ENCODE peak calls at places on chromosomes 5 and 9, in eight cellular contexts. One of them, this sample, is unnamed.
A peak's percentile ranks its signal among the peaks of the same experiment; 100 is the strongest.

GRCh38 chr5:17379188-17379951 is 118.7 kb upstream of the TAF11L2 start:
- DNase-seq in GM23338: no peak
- DNase-seq in Karpas-422: no peak
- DNase-seq in ascending aorta: no peak
- DNase-seq in mesendoderm: no peak
- DNase-seq in fibroblast of lung: peak; percentile 37
- DNase-seq in body of pancreas: no peak
- DNase-seq in aorta: no peak
- DNase-seq in this sample: no peak

GRCh38 chr9:16924311-16924915 is 53.9 kb upstream of the BNC2 start:
- DNase-seq in GM23338: no peak
- DNase-seq in Karpas-422: no peak
- DNase-seq in ascending aorta: no peak
- DNase-seq in mesendoderm: no peak
- DNase-seq in fibroblast of lung: no peak
- DNase-seq in body of pancreas: no peak
- DNase-seq in aorta: no peak
- DNase-seq in this sample: no peak

GRCh38 chr5:760363-761205 is 23.9 kb downstream of the ZDHHC11B start:
- DNase-seq in GM23338: no peak
- DNase-seq in Karpas-422: no peak
- DNase-seq in ascending aorta: peak; percentile 64
- DNase-seq in mesendoderm: no peak
- DNase-seq in fibroblast of lung: no peak
- DNase-seq in body of pancreas: no peak
- DNase-seq in aorta: peak; percentile 45
- DNase-seq in this sample: no peak

GRCh38 chr5:109865636-109866035 is 175.9 kb downstream of the MAN2A1 start:
- DNase-seq in GM23338: no peak
- DNase-seq in Karpas-422: no peak
- DNase-seq in ascending aorta: no peak
- DNase-seq in mesendoderm: no peak
- DNase-seq in fibroblast of lung: peak; percentile 96
- DNase-seq in body of pancreas: peak; percentile 64
- DNase-seq in aorta: no peak
- DNase-seq in this sample: no peak

GRCh38 chr5:78550891-78551290 is 97.7 kb downstream of the LHFPL2 start:
- DNase-seq in GM23338: no peak
- DNase-seq in Karpas-422: no peak
- DNase-seq in ascending aorta: no peak
- DNase-seq in mesendoderm: no peak
- DNase-seq in fibroblast of lung: no peak
- DNase-seq in body of pancreas: no peak
- DNase-seq in aorta: no peak
- DNase-seq in this sample: no peak

GRCh38 chr9:110975969-110976368 is 62.3 kb downstream of the LPAR1 start:
- DNase-seq in GM23338: no peak
- DNase-seq in Karpas-422: no peak
- DNase-seq in ascending aorta: no peak
- DNase-seq in mesendoderm: no peak
- DNase-seq in fibroblast of lung: peak; percentile 68
- DNase-seq in body of pancreas: peak; percentile 7
- DNase-seq in aorta: no peak
- DNase-seq in this sample: no peak

GRCh38 chr5:51860532-51861018 is 477.3 kb downstream of the ISL1 start:
- DNase-seq in GM23338: no peak
- DNase-seq in Karpas-422: no peak
- DNase-seq in ascending aorta: no peak
- DNase-seq in mesendoderm: no peak
- DNase-seq in fibroblast of lung: no peak
- DNase-seq in body of pancreas: no peak
- DNase-seq in aorta: no peak
- DNase-seq in this sample: no peak

GRCh38 chr9:136732446-136733178 is 10.1 kb downstream of the LCN10 start:
- DNase-seq in GM23338: no peak
- DNase-seq in Karpas-422: no peak
- DNase-seq in ascending aorta: no peak
- DNase-seq in mesendoderm: no peak
- DNase-seq in fibroblast of lung: no peak
- DNase-seq in body of pancreas: no peak
- DNase-seq in aorta: no peak
- DNase-seq in this sample: no peak

GRCh38 chr5:126268697-126269315 is 154.4 kb upstream of the GRAMD2B start:
- DNase-seq in GM23338: no peak
- DNase-seq in Karpas-422: no peak
- DNase-seq in ascending aorta: no peak
- DNase-seq in mesendoderm: no peak
- DNase-seq in fibroblast of lung: no peak
- DNase-seq in body of pancreas: no peak
- DNase-seq in aorta: no peak
- DNase-seq in this sample: no peak

GRCh38 chr5:81904166-81904565 is 67.7 kb upstream of the ATG10 start:
- DNase-seq in GM23338: no peak
- DNase-seq in Karpas-422: no peak
- DNase-seq in ascending aorta: no peak
- DNase-seq in mesendoderm: no peak
- DNase-seq in fibroblast of lung: no peak
- DNase-seq in body of pancreas: no peak
- DNase-seq in aorta: no peak
- DNase-seq in this sample: no peak

GRCh38 chr9:117153021-117153420 is 261.8 kb downstream of the ASTN2 start:
- DNase-seq in GM23338: no peak
- DNase-seq in Karpas-422: no peak
- DNase-seq in ascending aorta: no peak
- DNase-seq in mesendoderm: no peak
- DNase-seq in fibroblast of lung: no peak
- DNase-seq in body of pancreas: no peak
- DNase-seq in aorta: no peak
- DNase-seq in this sample: no peak

GRCh38 chr5:9302228-9302627 is 243.6 kb downstream of the SEMA5A start:
- DNase-seq in GM23338: no peak
- DNase-seq in Karpas-422: no peak
- DNase-seq in ascending aorta: no peak
- DNase-seq in mesendoderm: no peak
- DNase-seq in fibroblast of lung: peak; percentile 28
- DNase-seq in body of pancreas: no peak
- DNase-seq in aorta: no peak
- DNase-seq in this sample: no peak

GRCh38 chr9:121226186-121226585 is 24.5 kb upstream of the RAB14 start:
- DNase-seq in GM23338: no peak
- DNase-seq in Karpas-422: no peak
- DNase-seq in ascending aorta: peak; percentile 34
- DNase-seq in mesendoderm: no peak
- DNase-seq in fibroblast of lung: no peak
- DNase-seq in body of pancreas: no peak
- DNase-seq in aorta: no peak
- DNase-seq in this sample: no peak

GRCh38 chr9:135073081-135073740 is 14.3 kb upstream of the OLFM1 start:
- DNase-seq in GM23338: no peak
- DNase-seq in Karpas-422: no peak
- DNase-seq in ascending aorta: peak; percentile 52
- DNase-seq in mesendoderm: no peak
- DNase-seq in fibroblast of lung: no peak
- DNase-seq in body of pancreas: no peak
- DNase-seq in aorta: no peak
- DNase-seq in this sample: no peak

GRCh38 chr9:109039539-109039938 is 26.2 kb upstream of the CTNNAL1 start:
- DNase-seq in GM23338: no peak
- DNase-seq in Karpas-422: no peak
- DNase-seq in ascending aorta: no peak
- DNase-seq in mesendoderm: no peak
- DNase-seq in fibroblast of lung: no peak
- DNase-seq in body of pancreas: no peak
- DNase-seq in aorta: no peak
- DNase-seq in this sample: no peak

GRCh38 chr5:157464518-157465171 is 4.6 kb downstream of the NIPAL4 start:
- DNase-seq in GM23338: peak; percentile 41
- DNase-seq in Karpas-422: no peak
- DNase-seq in ascending aorta: peak; percentile 87
- DNase-seq in mesendoderm: peak; percentile 91
- DNase-seq in fibroblast of lung: peak; percentile 89
- DNase-seq in body of pancreas: peak; percentile 50
- DNase-seq in aorta: peak; percentile 59
- DNase-seq in this sample: no peak

GRCh38 chr5:33649801-33650482 is 209.2 kb downstream of the TARS1 start:
- DNase-seq in GM23338: no peak
- DNase-seq in Karpas-422: no peak
- DNase-seq in ascending aorta: no peak
- DNase-seq in mesendoderm: no peak
- DNase-seq in fibroblast of lung: peak; percentile 33
- DNase-seq in body of pancreas: no peak
- DNase-seq in aorta: no peak
- DNase-seq in this sample: no peak

GRCh38 chr9:121736964-121737462 is 85.6 kb downstream of the DAB2IP start:
- DNase-seq in GM23338: peak; percentile 88
- DNase-seq in Karpas-422: no peak
- DNase-seq in ascending aorta: no peak
- DNase-seq in mesendoderm: peak; percentile 83
- DNase-seq in fibroblast of lung: no peak
- DNase-seq in body of pancreas: peak; percentile 66
- DNase-seq in aorta: peak; percentile 65
- DNase-seq in this sample: no peak

GRCh38 chr9:86369810-86370209 is 15.6 kb upstream of the TUT7 start:
- DNase-seq in GM23338: no peak
- DNase-seq in Karpas-422: no peak
- DNase-seq in ascending aorta: no peak
- DNase-seq in mesendoderm: no peak
- DNase-seq in fibroblast of lung: peak; percentile 36
- DNase-seq in body of pancreas: no peak
- DNase-seq in aorta: no peak
- DNase-seq in this sample: no peak

GRCh38 chr5:148970876-148971275 is 92.0 kb downstream of the SH3TC2 start:
- DNase-seq in GM23338: no peak
- DNase-seq in Karpas-422: no peak
- DNase-seq in ascending aorta: no peak
- DNase-seq in mesendoderm: no peak
- DNase-seq in fibroblast of lung: no peak
- DNase-seq in body of pancreas: no peak
- DNase-seq in aorta: no peak
- DNase-seq in this sample: no peak

GRCh38 chr5:141680178-141680577 is 1.9 kb downstream of the ARAP3 start:
- DNase-seq in GM23338: no peak
- DNase-seq in Karpas-422: no peak
- DNase-seq in ascending aorta: no peak
- DNase-seq in mesendoderm: no peak
- DNase-seq in fibroblast of lung: no peak
- DNase-seq in body of pancreas: no peak
- DNase-seq in aorta: no peak
- DNase-seq in this sample: no peak

GRCh38 chr5:141681695-141682641 is at the start of gene ARAP3:
- DNase-seq in GM23338: peak; percentile 85
- DNase-seq in Karpas-422: no peak
- DNase-seq in ascending aorta: peak; percentile 93
- DNase-seq in mesendoderm: peak; percentile 89
- DNase-seq in fibroblast of lung: peak; percentile 81
- DNase-seq in body of pancreas: peak; percentile 77
- DNase-seq in aorta: peak; percentile 91
- DNase-seq in this sample: no peak

GRCh38 chr5:141681295-141681694 is 735 bp downstream of the ARAP3 start:
- DNase-seq in GM23338: no peak
- DNase-seq in Karpas-422: no peak
- DNase-seq in ascending aorta: no peak
- DNase-seq in mesendoderm: no peak
- DNase-seq in fibroblast of lung: no peak
- DNase-seq in body of pancreas: no peak
- DNase-seq in aorta: no peak
- DNase-seq in this sample: no peak

GRCh38 chr5:141683596-141684161 is 1.6 kb upstream of the ARAP3 start:
- DNase-seq in GM23338: no peak
- DNase-seq in Karpas-422: no peak
- DNase-seq in ascending aorta: no peak
- DNase-seq in mesendoderm: peak; percentile 61
- DNase-seq in fibroblast of lung: no peak
- DNase-seq in body of pancreas: no peak
- DNase-seq in aorta: no peak
- DNase-seq in this sample: no peak

GRCh38 chr5:141680751-141681201 is 1.3 kb downstream of the ARAP3 start:
- DNase-seq in GM23338: peak; percentile 96
- DNase-seq in Karpas-422: no peak
- DNase-seq in ascending aorta: no peak
- DNase-seq in mesendoderm: peak; percentile 98
- DNase-seq in fibroblast of lung: no peak
- DNase-seq in body of pancreas: no peak
- DNase-seq in aorta: no peak
- DNase-seq in this sample: peak; percentile 93
- H3K4me3 ChIP-seq in GM23338: peak overlapping the region; percentile 82
- H3K4me3 ChIP-seq in Karpas-422: no peak overlapping the region
- H3K4me3 ChIP-seq in ascending aorta: peak overlapping the region; percentile 81
- H3K4me3 ChIP-seq in mesendoderm: no peak overlapping the region
- H3K4me3 ChIP-seq in fibroblast of lung: peak overlapping the region; percentile 64
- H3K4me3 ChIP-seq in body of pancreas: no peak overlapping the region
- H3K4me3 ChIP-seq in aorta: no peak overlapping the region
- H3K4me3 ChIP-seq in this sample: no peak overlapping the region

GRCh38 chr9:94472766-94473165 is 82.1 kb upstream of the PCAT7 start:
- DNase-seq in GM23338: no peak
- DNase-seq in Karpas-422: no peak
- DNase-seq in ascending aorta: no peak
- DNase-seq in mesendoderm: no peak
- DNase-seq in fibroblast of lung: no peak
- DNase-seq in body of pancreas: no peak
- DNase-seq in aorta: no peak
- DNase-seq in this sample: no peak
- H3K4me1 ChIP-seq in GM23338: no peaks in the 10 kb centered on the region
- H3K4me1 ChIP-seq in Karpas-422: no peaks in the 10 kb centered on the region
- H3K4me1 ChIP-seq in ascending aorta: peaks cover 4% of the 10 kb centered on the region
- H3K4me1 ChIP-seq in mesendoderm: no peaks in the 10 kb centered on the region
- H3K4me1 ChIP-seq in fibroblast of lung: no peaks in the 10 kb centered on the region
- H3K4me1 ChIP-seq in body of pancreas: no peaks in the 10 kb centered on the region
- H3K4me1 ChIP-seq in aorta: no peaks in the 10 kb centered on the region
- H3K4me1 ChIP-seq in this sample: no peaks in the 10 kb centered on the region

GRCh38 chr9:91222457-91222856 is 139.3 kb downstream of the AUH start:
- DNase-seq in GM23338: no peak
- DNase-seq in Karpas-422: no peak
- DNase-seq in ascending aorta: no peak
- DNase-seq in mesendoderm: no peak
- DNase-seq in fibroblast of lung: no peak
- DNase-seq in body of pancreas: no peak
- DNase-seq in aorta: no peak
- DNase-seq in this sample: no peak
- H3K36me3 ChIP-seq in GM23338: no peaks in the 10 kb centered on the region
- H3K36me3 ChIP-seq in Karpas-422: no peaks in the 10 kb centered on the region
- H3K36me3 ChIP-seq in ascending aorta: peaks cover 7% of the 10 kb centered on the region
- H3K36me3 ChIP-seq in mesendoderm: no peaks in the 10 kb centered on the region
- H3K36me3 ChIP-seq in fibroblast of lung: no peaks in the 10 kb centered on the region
- H3K36me3 ChIP-seq in body of pancreas: no peaks in the 10 kb centered on the region
- H3K36me3 ChIP-seq in aorta: peaks cover 6% of the 10 kb centered on the region
- H3K36me3 ChIP-seq in this sample: peaks cover 3% of the 10 kb centered on the region

DNA sequence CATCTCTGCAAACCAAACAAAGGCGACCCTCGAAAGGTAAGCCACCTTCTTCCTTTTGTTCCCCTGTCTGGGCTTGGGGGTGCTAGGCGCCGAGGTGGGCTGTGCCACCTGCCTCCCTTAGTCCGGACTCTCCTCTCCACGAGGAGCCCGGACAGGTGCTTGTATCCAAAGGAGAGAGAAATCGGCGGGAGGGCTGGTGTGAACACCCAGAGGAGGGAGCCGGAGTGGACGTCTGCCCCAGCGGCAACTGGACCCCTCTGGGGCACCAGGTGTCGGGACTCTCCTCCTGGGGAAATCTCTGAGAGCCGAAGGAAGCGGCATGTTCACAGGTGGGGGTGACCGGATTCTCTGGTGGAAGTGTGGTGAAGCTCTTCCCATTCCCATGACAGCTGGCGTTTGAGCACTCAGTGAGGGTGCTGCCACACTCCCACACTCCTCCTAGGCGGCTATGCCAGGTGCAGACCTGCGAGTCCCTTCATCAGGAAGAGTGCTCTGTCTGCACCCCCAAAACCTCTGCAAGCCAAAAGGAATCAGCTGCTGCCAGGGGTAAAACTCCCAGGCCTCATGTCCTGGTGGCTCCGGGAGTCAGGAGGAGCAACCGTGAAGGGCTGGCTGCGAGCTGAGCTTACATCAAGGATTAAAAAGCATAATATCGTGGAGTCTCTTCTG is 912 bp downstream of the KCNIP1 start:
- DNase-seq in GM23338: peak; percentile 18
- DNase-seq in Karpas-422: peak; percentile 53
- DNase-seq in ascending aorta: no peak
- DNase-seq in mesendoderm: no peak
- DNase-seq in fibroblast of lung: no peak
- DNase-seq in body of pancreas: no peak
- DNase-seq in aorta: no peak
- DNase-seq in this sample: no peak
- H3K4me3 ChIP-seq in GM23338: peak overlapping the region; percentile 66
- H3K4me3 ChIP-seq in Karpas-422: no peak overlapping the region
- H3K4me3 ChIP-seq in ascending aorta: peak overlapping the region; percentile 44
- H3K4me3 ChIP-seq in mesendoderm: no peak overlapping the region
- H3K4me3 ChIP-seq in fibroblast of lung: no peak overlapping the region
- H3K4me3 ChIP-seq in body of pancreas: no peak overlapping the region
- H3K4me3 ChIP-seq in aorta: no peak overlapping the region
- H3K4me3 ChIP-seq in this sample: peak overlapping the region; percentile 34

This sample was measured in iPS DF 6.9.